ENCODE peak calls at places on chromosomes 3 and 15, in six cellular contexts. One of them, this sample, is unnamed.
A peak's percentile ranks its signal among the peaks of the same experiment; 100 is the strongest.

GRCh38 chr3:64057231-64057630 is 33.9 kb upstream of the PSMD6 start:
- DNase-seq in SHP77 treated with DMSO at 0.1 percent for 48 hours: no peak
- DNase-seq in G401: no peak
- DNase-seq in EL: no peak
- DNase-seq in NCI-H1436 treated with DMSO at 0.1 percent for 48 hours: no peak
- DNase-seq in NCI-H748 treated with DMSO at 0.1 percent for 48 hours: no peak
- DNase-seq in this sample: no peak

GRCh38 chr3:171833775-171834460 is 9.2 kb upstream of the TMEM212 start:
- DNase-seq in EL: peak; percentile 51
- DNase-seq in G401: no peak
- DNase-seq in NCI-H1436 treated with DMSO at 0.1 percent for 48 hours: no peak
- DNase-seq in NCI-H748 treated with DMSO at 0.1 percent for 48 hours: peak; percentile 10
- DNase-seq in SHP77 treated with DMSO at 0.1 percent for 48 hours: peak; percentile 19
- DNase-seq in this sample: no peak

GRCh38 chr3:107548601-107549000 is 25.8 kb downstream of the BBX start:
- DNase-seq in G401: no peak
- DNase-seq in SHP77 treated with DMSO at 0.1 percent for 48 hours: no peak
- DNase-seq in EL: no peak
- DNase-seq in NCI-H1436 treated with DMSO at 0.1 percent for 48 hours: no peak
- DNase-seq in NCI-H748 treated with DMSO at 0.1 percent for 48 hours: no peak
- DNase-seq in this sample: no peak

GRCh38 chr3:127043041-127043641 is 60.2 kb downstream of the PLXNA1 start:
- DNase-seq in NCI-H1436 treated with DMSO at 0.1 percent for 48 hours: no peak
- DNase-seq in NCI-H748 treated with DMSO at 0.1 percent for 48 hours: no peak
- DNase-seq in EL: no peak
- DNase-seq in G401: no peak
- DNase-seq in SHP77 treated with DMSO at 0.1 percent for 48 hours: no peak
- DNase-seq in this sample: no peak

GRCh38 chr15:96314508-96314907 is 16.0 kb upstream of the NR2F2 start:
- DNase-seq in SHP77 treated with DMSO at 0.1 percent for 48 hours: no peak
- DNase-seq in G401: no peak
- DNase-seq in EL: no peak
- DNase-seq in NCI-H748 treated with DMSO at 0.1 percent for 48 hours: no peak
- DNase-seq in NCI-H1436 treated with DMSO at 0.1 percent for 48 hours: no peak
- DNase-seq in this sample: no peak

GRCh38 chr15:78195735-78196201 is 38.6 kb downstream of the ACSBG1 start:
- DNase-seq in EL: peak; percentile 21
- DNase-seq in G401: peak; percentile 38
- DNase-seq in SHP77 treated with DMSO at 0.1 percent for 48 hours: peak; percentile 3
- DNase-seq in NCI-H748 treated with DMSO at 0.1 percent for 48 hours: no peak
- DNase-seq in NCI-H1436 treated with DMSO at 0.1 percent for 48 hours: no peak
- DNase-seq in this sample: peak; percentile 72

GRCh38 chr3:61449327-61450040 is 111.9 kb upstream of the PTPRG start:
- DNase-seq in NCI-H748 treated with DMSO at 0.1 percent for 48 hours: no peak
- DNase-seq in G401: no peak
- DNase-seq in NCI-H1436 treated with DMSO at 0.1 percent for 48 hours: no peak
- DNase-seq in EL: no peak
- DNase-seq in SHP77 treated with DMSO at 0.1 percent for 48 hours: no peak
- DNase-seq in this sample: no peak

GRCh38 chr3:190458040-190458439 is 8.3 kb upstream of the TMEM207 start:
- DNase-seq in NCI-H1436 treated with DMSO at 0.1 percent for 48 hours: no peak
- DNase-seq in NCI-H748 treated with DMSO at 0.1 percent for 48 hours: no peak
- DNase-seq in SHP77 treated with DMSO at 0.1 percent for 48 hours: no peak
- DNase-seq in EL: peak; percentile 44
- DNase-seq in G401: no peak
- DNase-seq in this sample: no peak

GRCh38 chr3:129794319-129795201 is 99.0 kb downstream of the TMCC1 start:
- DNase-seq in NCI-H748 treated with DMSO at 0.1 percent for 48 hours: peak; percentile 65
- DNase-seq in NCI-H1436 treated with DMSO at 0.1 percent for 48 hours: peak; percentile 55
- DNase-seq in SHP77 treated with DMSO at 0.1 percent for 48 hours: peak; percentile 20
- DNase-seq in EL: peak; percentile 16
- DNase-seq in G401: no peak
- DNase-seq in this sample: no peak

GRCh38 chr3:115858995-115859807 is 235.9 kb downstream of the GAP43 start:
- DNase-seq in G401: peak; percentile 42
- DNase-seq in NCI-H748 treated with DMSO at 0.1 percent for 48 hours: no peak
- DNase-seq in SHP77 treated with DMSO at 0.1 percent for 48 hours: no peak
- DNase-seq in NCI-H1436 treated with DMSO at 0.1 percent for 48 hours: no peak
- DNase-seq in EL: no peak
- DNase-seq in this sample: peak; percentile 6

GRCh38 chr3:116316781-116317180 is 128.5 kb downstream of the LSAMP start:
- DNase-seq in NCI-H748 treated with DMSO at 0.1 percent for 48 hours: no peak
- DNase-seq in NCI-H1436 treated with DMSO at 0.1 percent for 48 hours: no peak
- DNase-seq in EL: no peak
- DNase-seq in SHP77 treated with DMSO at 0.1 percent for 48 hours: no peak
- DNase-seq in G401: peak; percentile 84
- DNase-seq in this sample: no peak

GRCh38 chr3:81998139-81998755 is 236.8 kb upstream of the GBE1 start:
- DNase-seq in G401: peak; percentile 84
- DNase-seq in EL: peak; percentile 2
- DNase-seq in SHP77 treated with DMSO at 0.1 percent for 48 hours: no peak
- DNase-seq in NCI-H1436 treated with DMSO at 0.1 percent for 48 hours: no peak
- DNase-seq in NCI-H748 treated with DMSO at 0.1 percent for 48 hours: no peak
- DNase-seq in this sample: no peak

GRCh38 chr3:120560304-120561250 is 35.6 kb upstream of the NDUFB4 start:
- DNase-seq in NCI-H1436 treated with DMSO at 0.1 percent for 48 hours: no peak
- DNase-seq in EL: peak; percentile 70
- DNase-seq in NCI-H748 treated with DMSO at 0.1 percent for 48 hours: no peak
- DNase-seq in G401: peak; percentile 38
- DNase-seq in SHP77 treated with DMSO at 0.1 percent for 48 hours: no peak
- DNase-seq in this sample: no peak

GRCh38 chr3:138441742-138442141 is 7.3 kb downstream of the ESYT3 start:
- DNase-seq in G401: no peak
- DNase-seq in EL: peak; percentile 62
- DNase-seq in NCI-H1436 treated with DMSO at 0.1 percent for 48 hours: no peak
- DNase-seq in SHP77 treated with DMSO at 0.1 percent for 48 hours: no peak
- DNase-seq in NCI-H748 treated with DMSO at 0.1 percent for 48 hours: no peak
- DNase-seq in this sample: no peak

GRCh38 chr3:140859592-140860336 is 81.9 kb upstream of the SLC25A36 start:
- DNase-seq in NCI-H748 treated with DMSO at 0.1 percent for 48 hours: peak; percentile 59
- DNase-seq in G401: no peak
- DNase-seq in SHP77 treated with DMSO at 0.1 percent for 48 hours: peak; percentile 85
- DNase-seq in NCI-H1436 treated with DMSO at 0.1 percent for 48 hours: peak; percentile 25
- DNase-seq in EL: no peak
- DNase-seq in this sample: no peak

GRCh38 chr3:194042947-194043346 is 93.0 kb upstream of the HES1 start:
- DNase-seq in NCI-H748 treated with DMSO at 0.1 percent for 48 hours: no peak
- DNase-seq in NCI-H1436 treated with DMSO at 0.1 percent for 48 hours: no peak
- DNase-seq in EL: peak; percentile 76
- DNase-seq in G401: no peak
- DNase-seq in SHP77 treated with DMSO at 0.1 percent for 48 hours: no peak
- DNase-seq in this sample: no peak

GRCh38 chr3:51371943-51372557 is 13.0 kb upstream of the MANF start:
- DNase-seq in EL: peak; percentile 62
- DNase-seq in NCI-H1436 treated with DMSO at 0.1 percent for 48 hours: no peak
- DNase-seq in NCI-H748 treated with DMSO at 0.1 percent for 48 hours: no peak
- DNase-seq in SHP77 treated with DMSO at 0.1 percent for 48 hours: peak; percentile 12
- DNase-seq in G401: peak; percentile 80
- DNase-seq in this sample: peak; percentile 46

GRCh38 chr3:52526151-52526561 is 7.5 kb downstream of the NT5DC2 start:
- DNase-seq in EL: no peak
- DNase-seq in G401: no peak
- DNase-seq in SHP77 treated with DMSO at 0.1 percent for 48 hours: no peak
- DNase-seq in NCI-H748 treated with DMSO at 0.1 percent for 48 hours: no peak
- DNase-seq in NCI-H1436 treated with DMSO at 0.1 percent for 48 hours: no peak
- DNase-seq in this sample: no peak

GRCh38 chr15:66649235-66649984 is 52.6 kb upstream of the SMAD6 start:
- DNase-seq in EL: no peak
- DNase-seq in NCI-H1436 treated with DMSO at 0.1 percent for 48 hours: no peak
- DNase-seq in SHP77 treated with DMSO at 0.1 percent for 48 hours: no peak
- DNase-seq in NCI-H748 treated with DMSO at 0.1 percent for 48 hours: no peak
- DNase-seq in G401: no peak
- DNase-seq in this sample: no peak

GRCh38 chr3:156404217-156404616 is 150.7 kb downstream of the SSR3 start:
- DNase-seq in NCI-H748 treated with DMSO at 0.1 percent for 48 hours: no peak
- DNase-seq in G401: no peak
- DNase-seq in SHP77 treated with DMSO at 0.1 percent for 48 hours: no peak
- DNase-seq in NCI-H1436 treated with DMSO at 0.1 percent for 48 hours: no peak
- DNase-seq in EL: no peak
- DNase-seq in this sample: no peak

GRCh38 chr3:45607790-45608189 is 13.2 kb downstream of the LIMD1 start:
- DNase-seq in EL: peak; percentile 79
- DNase-seq in NCI-H748 treated with DMSO at 0.1 percent for 48 hours: no peak
- DNase-seq in SHP77 treated with DMSO at 0.1 percent for 48 hours: no peak
- DNase-seq in NCI-H1436 treated with DMSO at 0.1 percent for 48 hours: no peak
- DNase-seq in G401: no peak
- DNase-seq in this sample: no peak

GRCh38 chr3:143562789-143563188 is 285.5 kb downstream of the SLC9A9 start:
- DNase-seq in NCI-H1436 treated with DMSO at 0.1 percent for 48 hours: no peak
- DNase-seq in SHP77 treated with DMSO at 0.1 percent for 48 hours: no peak
- DNase-seq in NCI-H748 treated with DMSO at 0.1 percent for 48 hours: no peak
- DNase-seq in G401: no peak
- DNase-seq in EL: no peak
- DNase-seq in this sample: no peak

GRCh38 chr3:42935472-42935871 is 29.5 kb downstream of the ZNF662 start:
- DNase-seq in NCI-H748 treated with DMSO at 0.1 percent for 48 hours: no peak
- DNase-seq in G401: no peak
- DNase-seq in EL: no peak
- DNase-seq in NCI-H1436 treated with DMSO at 0.1 percent for 48 hours: no peak
- DNase-seq in SHP77 treated with DMSO at 0.1 percent for 48 hours: no peak
- DNase-seq in this sample: no peak

GRCh38 chr3:171535799-171536198 is 75.6 kb upstream of the TNIK start:
- DNase-seq in G401: no peak
- DNase-seq in NCI-H1436 treated with DMSO at 0.1 percent for 48 hours: no peak
- DNase-seq in NCI-H748 treated with DMSO at 0.1 percent for 48 hours: no peak
- DNase-seq in EL: no peak
- DNase-seq in SHP77 treated with DMSO at 0.1 percent for 48 hours: no peak
- DNase-seq in this sample: no peak

GRCh38 chr15:62052714-62053113 is 7.5 kb downstream of the VPS13C start:
- DNase-seq in NCI-H748 treated with DMSO at 0.1 percent for 48 hours: no peak
- DNase-seq in SHP77 treated with DMSO at 0.1 percent for 48 hours: no peak
- DNase-seq in NCI-H1436 treated with DMSO at 0.1 percent for 48 hours: no peak
- DNase-seq in G401: no peak
- DNase-seq in EL: no peak
- DNase-seq in this sample: no peak

This sample was measured in germinal center.